ENCODE peak calls at places on chromosomes 4 and X, in seven cellular contexts. M, N, W, K, T, V and R are unnamed samples.

GRCh38 chr4:22170353-22170752 is 221.8 kb upstream of the KCNIP4 start:
- DNase-seq in M (no peak), N (no peak), W (peak; percentile 77), K (peak; percentile 84), T (peak; percentile 70), V (peak; percentile 54), R (no peak)

GRCh38 chrX:19513383-19513782 is 1.9 kb downstream of the MAP3K15 start:
- DNase-seq in M (no peak), N (no peak), W (peak; percentile 24), K (no peak), T (no peak), V (no peak), R (no peak)

GRCh38 chrX:152865232-152865920 is 32.5 kb upstream of the ZNF185 start:
- DNase-seq in M (no peak), N (no peak), W (no peak), K (no peak), T (no peak), V (no peak), R (peak; percentile 16)

GRCh38 chrX:5979338-5979737 is 249.3 kb downstream of the NLGN4X start:
- DNase-seq in M (no peak), N (no peak), W (no peak), K (no peak), T (no peak), V (no peak), R (no peak)

GRCh38 chr4:85895755-85896154 is 420.8 kb downstream of the ARHGAP24 start:
- DNase-seq in M (no peak), N (no peak), W (no peak), K (no peak), T (no peak), V (no peak), R (no peak)

GRCh38 chr4:122602277-122603142 is 18.4 kb downstream of the IL21 start:
- DNase-seq in M (no peak), N (no peak), W (peak; percentile 63), K (peak; percentile 60), T (peak; percentile 70), V (peak; percentile 72), R (peak; percentile 23)

GRCh38 chr4:5895287-5895686 is 2.4 kb upstream of the CRMP1 start:
- DNase-seq in M (no peak), N (no peak), W (no peak), K (no peak), T (peak; percentile 61), V (peak; percentile 25), R (no peak)

GRCh38 chrX:154494715-154495114 is 4.3 kb upstream of the SLC10A3 start:
- DNase-seq in M (no peak), N (no peak), W (no peak), K (no peak), T (no peak), V (no peak), R (no peak)

GRCh38 chr4:153927546-153927945 is 138.7 kb upstream of the SFRP2 start:
- DNase-seq in M (no peak), N (no peak), W (no peak), K (no peak), T (peak; percentile 1), V (no peak), R (no peak)

GRCh38 chr4:125115476-125115875 is 199.3 kb upstream of the FAT4 start:
- DNase-seq in M (no peak), N (no peak), W (no peak), K (peak; percentile 39), T (peak; percentile 18), V (peak; percentile 39), R (no peak)

GRCh38 chrX:48569958-48570357 is 4.3 kb upstream of the RBM3 start:
- DNase-seq in M (no peak), N (no peak), W (peak; percentile 59), K (peak; percentile 35), T (no peak), V (no peak), R (no peak)

GRCh38 chrX:39144965-39145364 is 343.7 kb downstream of the MID1IP1 start:
- DNase-seq in M (no peak), N (no peak), W (no peak), K (no peak), T (no peak), V (no peak), R (no peak)

GRCh38 chr4:7415927-7416686 is 18.6 kb downstream of the PSAPL1 start:
- DNase-seq in M (no peak), N (no peak), W (no peak), K (no peak), T (no peak), V (no peak), R (no peak)

GRCh38 chrX:150365953-150366911 is 3.1 kb downstream of the MAMLD1 start:
- DNase-seq in M (no peak), N (peak; percentile 33), W (no peak), K (peak; percentile 61), T (peak; percentile 51), V (peak; percentile 47), R (peak; percentile 85)

GRCh38 chrX:154809939-154810665 is 4.8 kb upstream of the MPP1 start:
- DNase-seq in M (no peak), N (no peak), W (peak; percentile 3), K (no peak), T (no peak), V (peak; percentile 16), R (no peak)

GRCh38 chr4:61493470-61493869 is 293.3 kb downstream of the ADGRL3 start:
- DNase-seq in M (no peak), N (no peak), W (no peak), K (no peak), T (no peak), V (no peak), R (no peak)

GRCh38 chr4:182207806-182208483 is 35.3 kb upstream of the TENM3 start:
- DNase-seq in M (no peak), N (no peak), W (peak; percentile 62), K (peak; percentile 93), T (peak; percentile 91), V (peak; percentile 87), R (no peak)

GRCh38 chr4:7761720-7762119 is 177.9 kb downstream of the AFAP1 start:
- DNase-seq in M (peak; percentile 24), N (peak; percentile 73), W (peak; percentile 26), K (no peak), T (peak; percentile 60), V (peak; percentile 64), R (peak; percentile 90)

GRCh38 chrX:123905334-123905733 is 45.5 kb downstream of the XIAP start:
- DNase-seq in M (no peak), N (no peak), W (peak; percentile 66), K (no peak), T (no peak), V (no peak), R (no peak)

GRCh38 chr4:188869581-188869980 is 730.3 kb downstream of the TRIML1 start:
- DNase-seq in M (no peak), N (no peak), W (no peak), K (peak; percentile 22), T (peak; percentile 14), V (peak; percentile 2), R (no peak)

GRCh38 chr4:124206779-124207605 is 505.5 kb downstream of the ANKRD50 start:
- DNase-seq in M (no peak), N (no peak), W (peak; percentile 29), K (peak; percentile 51), T (peak; percentile 29), V (peak; percentile 41), R (no peak)

DNA sequence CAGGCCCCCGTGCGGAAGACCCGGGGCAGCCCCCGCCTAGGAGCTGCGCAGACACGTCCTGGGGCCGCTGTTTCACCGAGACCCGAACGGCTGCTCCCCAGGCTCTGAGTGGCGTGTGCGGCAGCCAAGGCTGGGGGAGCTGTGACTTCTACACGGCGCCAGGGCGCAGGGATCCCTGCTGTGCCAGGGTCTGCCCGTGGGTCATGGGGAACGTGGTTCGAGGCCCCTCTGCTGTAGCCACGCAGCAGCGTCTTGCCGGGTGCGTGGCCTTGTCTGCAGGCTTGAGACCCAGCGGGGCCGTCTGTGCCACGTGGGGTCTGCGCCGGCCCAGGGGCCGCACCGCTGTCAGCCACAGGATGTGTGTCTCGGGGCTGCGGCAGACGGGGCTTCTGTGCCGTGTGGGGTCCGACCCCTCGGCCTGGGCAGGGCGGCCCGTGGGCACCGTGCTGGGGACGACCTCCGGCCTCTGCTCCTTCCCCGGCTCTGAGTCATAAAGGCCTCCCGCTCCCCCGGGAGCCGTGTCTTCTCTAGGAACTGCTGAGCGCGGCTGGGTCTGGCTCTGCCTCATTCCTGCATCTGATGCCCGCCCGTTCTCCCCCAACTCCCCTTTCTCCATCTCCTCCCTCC is 12.7 kb upstream of the GTPBP6 start:
- DNase-seq in M (no peak), N (no peak), W (no peak), K (peak; percentile 36), T (peak; percentile 38), V (peak; percentile 49), R (no peak)
- H3K4me3 ChIP-seq in M (peak overlapping the region; percentile 40), N (no peak overlapping the region), W (no peak overlapping the region), K (no peak overlapping the region), T (no peak overlapping the region), V (no peak overlapping the region), R (no peak overlapping the region)

DNA sequence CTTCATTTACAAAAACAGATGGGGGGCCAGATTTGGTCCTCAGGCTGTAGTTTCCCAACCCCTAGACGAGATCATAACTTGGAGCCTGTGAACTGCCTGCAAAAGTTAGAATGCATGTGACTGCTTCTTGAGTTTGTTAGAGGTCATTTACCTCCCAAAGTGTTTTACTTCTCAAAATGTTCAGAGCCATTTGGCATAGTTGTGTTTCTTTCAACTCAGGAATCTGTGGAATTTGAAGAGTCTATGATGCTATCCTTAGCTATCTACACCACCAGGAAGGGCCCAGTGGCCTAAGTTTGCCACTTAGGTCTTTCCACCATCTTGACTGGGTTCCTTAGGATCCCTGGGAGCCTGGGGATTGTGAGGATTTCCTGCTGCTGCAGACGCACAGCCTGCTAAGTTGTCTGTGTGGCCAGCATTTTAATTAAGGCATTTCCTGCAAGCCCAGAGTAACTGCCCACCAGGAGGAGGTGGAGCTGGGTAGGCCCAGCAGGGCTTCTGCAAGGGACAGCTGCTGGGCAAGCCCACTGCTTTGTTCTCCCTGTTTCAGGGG is 53.1 kb downstream of the CCNI start:
- DNase-seq in M (no peak), N (no peak), W (no peak), K (peak; percentile 85), T (peak; percentile 72), V (peak; percentile 80), R (no peak)
- H3K4me3 ChIP-seq in M (no peak overlapping the region), N (no peak overlapping the region), W (no peak overlapping the region), K (no peak overlapping the region), T (no peak overlapping the region), V (no peak overlapping the region), R (no peak overlapping the region)

GRCh38 chr4:110678517-110678916 is 55.6 kb upstream of the PITX2 start:
- DNase-seq in M (no peak), N (no peak), W (no peak), K (no peak), T (no peak), V (no peak), R (no peak)
- H3K4me3 ChIP-seq in M (no peak overlapping the region), N (no peak overlapping the region), W (no peak overlapping the region), K (no peak overlapping the region), T (no peak overlapping the region), V (no peak overlapping the region), R (no peak overlapping the region)

DNA sequence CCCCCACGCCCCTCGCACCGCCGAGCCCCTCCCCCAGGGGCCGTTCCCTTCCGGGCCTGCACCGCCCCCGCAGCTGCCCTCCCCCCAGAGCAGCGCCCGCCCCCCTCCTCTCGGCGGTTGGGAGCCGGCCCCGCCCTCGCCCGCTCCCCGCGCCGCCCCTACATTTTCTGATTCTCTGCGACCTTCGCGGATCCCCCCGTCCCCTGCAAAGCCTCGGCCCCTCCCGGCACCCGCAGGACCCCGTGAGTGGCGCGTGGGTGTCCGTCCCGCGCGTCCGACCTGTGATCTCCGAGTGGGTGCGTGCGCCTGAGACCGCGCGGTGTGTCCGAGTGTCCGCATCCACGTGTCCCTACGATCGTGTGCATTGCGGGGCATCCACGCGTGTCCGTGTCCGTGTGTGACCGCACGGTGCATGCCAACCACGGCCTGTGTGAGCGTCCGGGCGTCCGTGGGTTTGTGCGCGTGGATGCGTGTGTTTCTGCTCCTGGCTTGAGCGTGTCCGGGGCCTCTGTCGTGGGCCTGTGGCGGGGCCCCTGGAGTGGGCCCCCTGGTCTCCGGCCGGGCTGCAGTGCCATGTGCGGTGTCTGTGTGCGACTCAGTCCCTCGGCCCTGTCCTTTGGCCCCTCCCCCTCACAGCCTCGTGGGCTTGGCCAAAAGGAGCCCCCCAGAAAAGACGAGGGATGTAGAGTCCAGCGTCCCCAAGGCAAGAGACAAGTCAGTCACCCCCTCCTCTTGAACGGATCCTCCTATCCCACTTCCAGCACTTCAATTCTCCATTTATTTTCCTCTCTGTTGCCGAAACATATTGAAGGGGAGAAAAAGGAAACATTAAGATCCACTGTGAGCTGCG is 8.8 kb upstream of the NKX1-1 start:
- DNase-seq in M (no peak), N (no peak), W (no peak), K (no peak), T (no peak), V (no peak), R (peak; percentile 15)
- H3K4me3 ChIP-seq in M (no peak overlapping the region), N (no peak overlapping the region), W (no peak overlapping the region), K (no peak overlapping the region), T (no peak overlapping the region), V (no peak overlapping the region), R (no peak overlapping the region)